ENCODE peak calls at places on chromosomes 2 and 18, in nine cellular contexts. M is RPMI7951; O is activated naive CD4-positive, alpha-beta T cell; F is midbrain; E is caudate nucleus; K is HFFc6; Q is HT1080; N is T follicular helper cell; C is HL-60. U is an unnamed sample.

GRCh38 chr2:237147317-237147716 is 61.6 kb downstream of the COPS8 start:
- DNase-seq in Q (no peak), O (no peak), M (peak; percentile 21), N (no peak), E (no peak), F (no peak), K (no peak), C (no peak), U (no peak)

GRCh38 chr2:203808041-203808750 is 59.4 kb upstream of the CTLA4 start:
- DNase-seq in E (no peak), O (no peak), C (no peak), Q (peak; percentile 96), F (no peak), M (peak; percentile 97), K (peak; percentile 92), N (no peak), U (no peak)

GRCh38 chr2:126700677-126701076 is 44.7 kb downstream of the GYPC start:
- DNase-seq in M (no peak), E (no peak), N (no peak), K (peak; percentile 9), Q (no peak), C (no peak), O (no peak), F (no peak), U (no peak)

GRCh38 chr18:12086249-12086648 is 7.4 kb upstream of the ANKRD62 start:
- DNase-seq in N (no peak), E (no peak), M (no peak), O (no peak), Q (no peak), C (no peak), F (no peak), K (no peak), U (no peak)

GRCh38 chr2:171522804-171523338 is 597 bp downstream of the CYBRD1 start:
- DNase-seq in N (no peak), C (no peak), K (no peak), O (no peak), E (no peak), F (peak; percentile 42), M (no peak), Q (no peak), U (no peak)

GRCh38 chr2:71528221-71528620 is 74.9 kb downstream of the DYSF start:
- DNase-seq in M (no peak), N (no peak), Q (no peak), F (no peak), E (no peak), C (no peak), O (no peak), K (no peak), U (no peak)

GRCh38 chr18:63472380-63472779 is 4.4 kb upstream of the SERPINB5 start:
- DNase-seq in C (no peak), O (no peak), M (peak; percentile 26), N (no peak), E (no peak), Q (peak; percentile 82), K (no peak), F (no peak), U (no peak)

GRCh38 chr2:96555146-96555610 is 18.6 kb downstream of the ARID5A start:
- DNase-seq in M (no peak), N (no peak), E (no peak), F (no peak), Q (no peak), C (no peak), O (no peak), K (no peak), U (no peak)

GRCh38 chr2:241999184-241999583 is 129.7 kb downstream of the RTP5 start:
- DNase-seq in E (no peak), N (no peak), Q (no peak), C (no peak), O (no peak), F (no peak), M (no peak), K (no peak), U (no peak)

GRCh38 chr2:864501-865106 is 86.0 kb upstream of the SNTG2 start:
- DNase-seq in M (no peak), K (no peak), Q (no peak), O (no peak), E (no peak), C (no peak), F (no peak), N (no peak), U (no peak)

GRCh38 chr2:121285077-121285449 is at the start of gene TFCP2L1:
- DNase-seq in K (no peak), Q (no peak), N (no peak), C (no peak), M (no peak), F (no peak), O (no peak), E (no peak), U (no peak)

GRCh38 chr2:162333968-162334367 is 10.0 kb upstream of the GCA start:
- DNase-seq in N (no peak), C (no peak), Q (peak; percentile 49), F (peak; percentile 32), E (no peak), M (peak; percentile 50), O (no peak), K (peak; percentile 27), U (no peak)

GRCh38 chr2:193187816-193188215 is 993.1 kb upstream of the TMEFF2 start:
- DNase-seq in M (no peak), C (no peak), N (no peak), Q (peak; percentile 6), K (no peak), O (no peak), E (no peak), F (no peak), U (no peak)

GRCh38 chr18:36561046-36561445 is 263.5 kb downstream of the FHOD3 start:
- DNase-seq in N (no peak), C (no peak), O (no peak), F (no peak), Q (no peak), K (no peak), M (no peak), E (no peak), U (no peak)

U was measured in CMK.